ENCODE peak calls at places on chromosomes 7 and 10, in four cellular contexts. Z is ovary, W is BE2C, Q is upper lobe of right lung. E is an unnamed sample.

GRCh38 chr10:3886666-3887251 is 101.8 kb upstream of the KLF6 start:
- DNase-seq in W (peak), Z (peak), Q (no peak), E (peak)

GRCh38 chr7:26863504-26864308 is 684 bp downstream of the SKAP2 start:
- DNase-seq in W (no peak), Q (no peak), Z (no peak), E (peak)

GRCh38 chr10:131975796-131976195 is 5.9 kb downstream of the BNIP3 start:
- DNase-seq in Z (no peak), W (no peak), Q (peak), E (no peak)

GRCh38 chr10:60456053-60456452 is 66.4 kb upstream of the ANK3 start:
- DNase-seq in Q (no peak), Z (no peak), W (no peak), E (no peak)

GRCh38 chr7:143379607-143380263 is 1.4 kb upstream of the ZYX start:
- DNase-seq in Q (no peak), W (no peak), Z (no peak), E (no peak)

GRCh38 chr7:137258552-137258951 is 85.0 kb downstream of the PTN start:
- DNase-seq in W (no peak), Z (no peak), Q (no peak), E (no peak)

GRCh38 chr7:72408966-72409637 is 3.0 kb downstream of the CALN1 start:
- DNase-seq in Z (no peak), Q (no peak), W (no peak), E (no peak)

GRCh38 chr10:104109908-104110662 is 11.9 kb upstream of the SFR1 start:
- DNase-seq in W (no peak), Q (no peak), Z (no peak), E (peak)

GRCh38 chr7:145474287-145474686 is 638.4 kb upstream of the TPK1 start:
- DNase-seq in W (no peak), Z (no peak), Q (no peak), E (no peak)

GRCh38 chr10:91493313-91493712 is 83.2 kb downstream of the HECTD2 start:
- DNase-seq in Z (no peak), W (no peak), Q (no peak), E (peak)

GRCh38 chr10:46539596-46540411 is 16.7 kb downstream of the GPRIN2 start:
- DNase-seq in Z (no peak), Q (peak), W (no peak), E (no peak)

GRCh38 chr7:121451367-121452073 is 55.4 kb upstream of the FAM3C start:
- DNase-seq in W (no peak), Z (no peak), Q (no peak), E (no peak)

GRCh38 chr7:112995091-112995824 is 91.4 kb downstream of the GPR85 start:
- DNase-seq in W (no peak), Z (no peak), Q (no peak), E (peak)
- H3K4me3 ChIP-seq in W (no peak), Z (no peak), Q (no peak), E (peak)

GRCh38 chr7:66016131-66016461 is 34.1 kb upstream of the GUSB start:
- DNase-seq in W (no peak), Z (no peak), Q (no peak), E (peak)

GRCh38 chr7:66015440-66016130 is 33.6 kb upstream of the GUSB start:
- DNase-seq in Z (no peak), Q (peak), W (peak), E (no peak)

DNA sequence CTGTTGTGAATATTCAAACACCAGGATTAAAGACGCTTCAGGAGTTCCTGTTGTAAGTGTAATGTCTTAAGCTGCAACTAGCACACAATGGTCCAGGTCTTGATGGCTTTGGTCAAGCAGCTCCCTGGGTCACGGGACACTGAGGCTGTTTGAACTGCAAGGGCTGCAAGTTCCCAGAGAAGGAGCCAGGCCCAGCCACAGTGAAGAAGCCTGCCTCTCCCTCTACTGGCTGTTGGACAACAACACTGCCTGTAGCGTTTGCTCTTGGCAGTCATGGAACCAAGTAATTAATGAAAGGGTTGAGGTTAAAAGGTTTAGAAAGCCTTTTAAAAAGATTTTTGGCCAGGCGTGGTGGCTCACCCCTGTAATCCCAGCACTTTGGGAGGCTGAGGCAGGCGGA is 31.9 kb upstream of the GUSB start:
- DNase-seq in Z (peak), Q (peak), W (peak), E (peak)
- TF ChIP-seq CTCF in Z (no peak), Q (peak), W (peak), E (peak)

GRCh38 chr7:44309271-44310091 is 15.9 kb downstream of the CAMK2B start:
- DNase-seq in Z (peak), W (peak), Q (peak), E (peak)
- H3K4me3 ChIP-seq in Z (peak), W (no peak), Q (peak), E (peak)

GRCh38 chr7:28411876-28412662 is at the start of gene CREB5:
- DNase-seq in W (no peak), Q (no peak), Z (no peak), E (no peak)
- TF ChIP-seq CTCF in W (peak), Q (no peak), Z (no peak), E (peak)

GRCh38 chr10:62054825-62055224 is 153.3 kb downstream of the ARID5B start:
- DNase-seq in Q (no peak), W (no peak), Z (no peak), E (no peak)
- H3K4me3 ChIP-seq in Q (no peak), W (no peak), Z (peak), E (peak)

GRCh38 chr7:22296916-22297315 is 60.0 kb downstream of the RAPGEF5 start:
- DNase-seq in Q (no peak), W (no peak), Z (no peak), E (peak)
- TF ChIP-seq CTCF in Q (no peak), W (peak), Z (no peak), E (peak)

GRCh38 chr7:834277-834676 is 2.0 kb downstream of the SUN1 start:
- DNase-seq in Q (no peak), W (no peak), Z (no peak), E (no peak)

GRCh38 chr7:832292-832967 is at the start of gene SUN1:
- DNase-seq in Q (no peak), W (no peak), Z (no peak), E (peak)

GRCh38 chr7:833601-834258 is 1.5 kb downstream of the SUN1 start:
- DNase-seq in Q (no peak), W (no peak), Z (no peak), E (peak)

GRCh38 chr7:831596-832291 is 532 bp upstream of the SUN1 start:
- DNase-seq in Q (no peak), Z (no peak), W (no peak), E (peak)

DNA sequence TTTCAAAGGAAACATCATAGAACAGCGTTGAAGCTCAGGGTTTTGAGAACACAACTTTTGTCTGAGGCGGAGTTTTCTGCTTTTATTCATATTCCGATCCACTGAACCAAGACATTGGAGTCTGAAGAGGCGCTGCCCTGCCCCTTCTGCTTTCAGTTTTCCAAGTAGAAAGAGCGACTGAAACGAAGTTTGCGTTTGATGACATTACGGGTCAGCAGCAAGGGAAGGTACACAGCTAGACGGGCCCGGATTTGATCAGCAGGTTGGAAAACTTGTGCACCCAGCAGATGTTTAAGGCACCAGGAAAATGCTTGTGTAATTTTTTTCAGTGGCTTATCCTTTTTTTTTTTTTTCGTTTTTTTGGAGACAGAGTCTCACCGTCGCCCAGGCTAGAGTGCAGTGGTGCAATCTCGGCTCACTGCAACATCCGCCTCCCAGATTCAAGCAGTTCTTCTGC is 720 bp downstream of the SUN1 start:
- DNase-seq in W (no peak), Q (no peak), Z (no peak), E (no peak)
- H3K4me3 ChIP-seq in W (no peak), Q (no peak), Z (no peak), E (no peak)

GRCh38 chr10:1379601-1380000 is 323.4 kb downstream of the WDR37 start:
- DNase-seq in Q (no peak), W (no peak), Z (no peak), E (no peak)
- TF ChIP-seq CTCF in Q (no peak), W (no peak), Z (no peak), E (no peak)

GRCh38 chr10:102951316-102951715 is 33.2 kb downstream of the CNNM2 start:
- DNase-seq in Z (no peak), W (no peak), Q (no peak), E (peak)
- H3K4me3 ChIP-seq in Z (no peak), W (no peak), Q (no peak), E (no peak)